ENCODE peak calls at places on chromosomes 11 and 22, in four cellular contexts. One of them, this sample, is unnamed.

GRCh38 chr11:88420165-88420781 is 82.7 kb upstream of the CTSC start:
- DNase-seq in K562: peak
- DNase-seq in A549: no peak
- DNase-seq in GM12878: no peak
- DNase-seq in this sample: peak

GRCh38 chr11:120281161-120281795 is 41.3 kb downstream of the POU2F3 start:
- DNase-seq in A549: no peak
- DNase-seq in K562: peak
- DNase-seq in GM12878: no peak
- DNase-seq in this sample: no peak

GRCh38 chr22:30033137-30033536 is 47.1 kb upstream of the HORMAD2 start:
- DNase-seq in A549: no peak
- DNase-seq in K562: no peak
- DNase-seq in GM12878: no peak
- DNase-seq in this sample: no peak

GRCh38 chr11:47889714-47890441 is 41.7 kb upstream of the NUP160 start:
- DNase-seq in GM12878: no peak
- DNase-seq in K562: no peak
- DNase-seq in A549: no peak
- DNase-seq in this sample: no peak

GRCh38 chr11:74532496-74533246 is 39.1 kb upstream of the LIPT2 start:
- DNase-seq in GM12878: no peak
- DNase-seq in K562: no peak
- DNase-seq in A549: no peak
- DNase-seq in this sample: no peak

GRCh38 chr11:2806351-2807058 is 79.1 kb downstream of the CDKN1C start:
- DNase-seq in A549: no peak
- DNase-seq in GM12878: no peak
- DNase-seq in K562: no peak
- DNase-seq in this sample: no peak

GRCh38 chr22:30186048-30186447 is 60.5 kb downstream of the LIF start:
- DNase-seq in K562: no peak
- DNase-seq in A549: no peak
- DNase-seq in GM12878: no peak
- DNase-seq in this sample: no peak

GRCh38 chr22:37627091-37627490 is 12.4 kb upstream of the SH3BP1 start:
- DNase-seq in GM12878: no peak
- DNase-seq in K562: no peak
- DNase-seq in A549: no peak
- DNase-seq in this sample: no peak

GRCh38 chr22:35375031-35375430 is 5.9 kb upstream of the HMOX1 start:
- DNase-seq in A549: no peak
- DNase-seq in GM12878: no peak
- DNase-seq in K562: no peak
- DNase-seq in this sample: peak

GRCh38 chr11:13016415-13016814 is 7.3 kb downstream of the RASSF10 start:
- DNase-seq in K562: no peak
- DNase-seq in A549: no peak
- DNase-seq in GM12878: no peak
- DNase-seq in this sample: no peak
- TF ChIP-seq ELK1 in K562: no peak
- TF ChIP-seq ELK1 in A549: no peak
- TF ChIP-seq ELK1 in GM12878: no peak
- TF ChIP-seq ELK1 in this sample: no peak

GRCh38 chr22:20720692-20721408 is 53.1 kb upstream of the SERPIND1 start:
- DNase-seq in GM12878: no peak
- DNase-seq in A549: no peak
- DNase-seq in K562: peak
- DNase-seq in this sample: no peak
- TF ChIP-seq CEBPB in GM12878: no peak
- TF ChIP-seq CEBPB in A549: no peak
- TF ChIP-seq CEBPB in K562: peak
- TF ChIP-seq CEBPB in this sample: no peak

DNA sequence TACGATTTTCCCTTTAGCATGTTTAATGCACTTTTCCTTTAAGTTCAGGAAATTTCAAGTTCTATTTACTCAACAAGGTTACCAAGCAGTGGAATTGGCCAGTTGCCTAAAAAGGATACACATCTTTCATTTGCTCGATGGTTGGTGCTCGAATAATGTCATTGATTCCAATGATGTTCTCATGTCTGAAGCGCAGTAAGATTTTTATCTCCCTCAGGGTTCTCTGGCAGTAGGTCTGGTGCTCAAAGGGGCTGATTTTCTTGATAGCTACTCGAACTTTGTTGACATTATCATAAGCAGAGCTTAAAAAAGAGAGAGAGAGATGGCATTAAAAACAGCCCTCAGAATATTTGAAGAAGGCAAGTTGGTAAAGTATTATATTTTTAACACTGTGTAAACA is 59.9 kb downstream of the MAPK1 start:
- DNase-seq in GM12878: no peak
- DNase-seq in K562: no peak
- DNase-seq in A549: no peak
- DNase-seq in this sample: peak
- H3K4me3 ChIP-seq in GM12878: no peak
- H3K4me3 ChIP-seq in K562: no peak
- H3K4me3 ChIP-seq in A549: no peak
- H3K4me3 ChIP-seq in this sample: no peak

DNA sequence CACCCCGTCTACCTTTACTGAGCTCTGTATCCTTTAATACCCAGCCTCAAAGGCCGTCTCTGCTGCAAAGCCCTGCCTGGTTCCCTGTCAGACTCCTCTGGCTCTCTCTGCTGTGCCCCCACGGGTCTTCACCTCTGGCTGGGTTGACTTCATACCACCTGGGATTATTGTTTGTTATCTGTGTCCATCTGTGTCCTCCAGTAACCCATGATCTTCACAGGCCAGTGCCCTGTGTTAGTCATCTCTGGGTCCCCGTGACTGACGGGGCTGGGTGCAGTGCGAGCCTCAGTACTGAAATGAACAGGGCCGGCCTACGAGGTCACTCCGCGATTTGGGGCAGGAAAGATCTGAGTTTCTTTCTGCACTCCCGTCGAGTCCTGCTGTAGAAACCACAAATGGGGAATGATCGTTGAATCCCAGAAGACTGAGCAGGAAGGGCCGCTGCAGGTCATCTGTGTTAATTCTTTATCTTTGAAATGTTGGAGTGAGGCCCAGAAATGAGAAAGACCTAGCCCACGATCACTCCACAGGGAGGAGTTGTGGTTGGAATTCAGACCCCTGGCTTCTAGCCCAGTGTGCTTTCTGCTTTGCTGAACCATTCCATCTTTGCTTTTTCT is 12.3 kb upstream of the TUB start:
- DNase-seq in K562: peak
- DNase-seq in GM12878: no peak
- DNase-seq in A549: peak
- DNase-seq in this sample: peak
- TF ChIP-seq ELK1 in K562: no peak
- TF ChIP-seq ELK1 in GM12878: no peak
- TF ChIP-seq ELK1 in A549: no peak
- TF ChIP-seq ELK1 in this sample: no peak

GRCh38 chr11:111443032-111443431 is 64.0 kb upstream of the POU2AF1 start:
- DNase-seq in A549: no peak
- DNase-seq in GM12878: no peak
- DNase-seq in K562: no peak
- DNase-seq in this sample: no peak

GRCh38 chr11:111441443-111441842 is 62.4 kb upstream of the POU2AF1 start:
- DNase-seq in K562: no peak
- DNase-seq in A549: no peak
- DNase-seq in GM12878: no peak
- DNase-seq in this sample: peak

GRCh38 chr11:111438846-111439520 is 59.9 kb upstream of the POU2AF1 start:
- DNase-seq in GM12878: no peak
- DNase-seq in K562: no peak
- DNase-seq in A549: no peak
- DNase-seq in this sample: no peak

GRCh38 chr11:111439905-111440304 is 60.8 kb upstream of the POU2AF1 start:
- DNase-seq in K562: no peak
- DNase-seq in GM12878: no peak
- DNase-seq in A549: no peak
- DNase-seq in this sample: no peak

DNA sequence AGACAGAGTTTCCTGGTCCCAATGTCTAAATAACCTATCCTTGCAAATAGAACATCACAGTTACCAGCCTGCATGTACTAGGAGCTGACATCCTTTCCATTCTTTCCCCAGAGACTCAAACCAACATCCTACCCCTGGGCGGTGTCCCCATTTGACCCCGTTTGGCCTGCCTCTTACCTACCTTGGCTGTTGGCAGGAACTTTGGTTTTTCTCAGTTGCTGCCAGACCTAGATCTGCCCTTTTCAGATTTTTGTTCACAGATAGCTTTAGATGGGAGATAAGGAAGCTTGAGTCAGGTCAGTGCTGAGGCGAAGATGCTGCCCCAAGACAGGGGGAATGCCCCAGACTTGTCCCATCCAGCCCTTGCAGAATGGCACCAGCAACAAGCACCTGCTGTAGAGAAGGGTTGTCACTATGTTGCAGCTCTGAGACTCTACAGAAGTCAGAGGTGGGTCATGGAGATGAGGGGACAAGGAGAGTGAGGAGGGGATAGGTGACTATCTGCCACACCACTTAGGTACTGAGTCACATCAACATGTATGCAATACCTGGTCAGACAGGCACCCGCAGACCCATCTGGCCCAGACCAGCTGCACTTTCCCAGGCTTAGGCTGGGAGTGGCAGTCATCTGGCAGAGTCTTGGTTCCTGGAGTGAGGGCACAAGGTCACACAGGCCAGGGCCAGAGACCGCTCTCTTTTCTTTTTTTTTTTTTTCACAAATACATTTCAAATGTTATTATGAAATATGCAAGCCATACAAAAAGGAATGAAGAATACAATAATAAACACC is 61.5 kb upstream of the POU2AF1 start:
- DNase-seq in GM12878: no peak
- DNase-seq in K562: no peak
- DNase-seq in A549: no peak
- DNase-seq in this sample: no peak
- TF ChIP-seq CEBPB in GM12878: no peak
- TF ChIP-seq CEBPB in K562: no peak
- TF ChIP-seq CEBPB in A549: no peak
- TF ChIP-seq CEBPB in this sample: no peak

GRCh38 chr11:68430801-68431200 is 29.8 kb upstream of the PPP6R3 start:
- DNase-seq in GM12878: no peak
- DNase-seq in A549: no peak
- DNase-seq in K562: no peak
- DNase-seq in this sample: no peak
- H3K4me3 ChIP-seq in GM12878: no peak
- H3K4me3 ChIP-seq in A549: no peak
- H3K4me3 ChIP-seq in K562: no peak
- H3K4me3 ChIP-seq in this sample: no peak

This sample was measured in IMR-90.